ENCODE peak calls at places on chromosomes 12 and 14, in nine cellular contexts. One of them, this sample, is unnamed.

GRCh38 chr12:43208627-43209026 is 343.4 kb downstream of the ADAMTS20 start:
- DNase-seq in MCF 10A: no peak
- DNase-seq in stimulated activated naive B cell treated with anti-CD40 and anti-IgM and Interleukin-4, amounts not matched to agents 10 μg/mL and 1 μg/mL and 100 μg/mL, for 72 hours: no peak
- DNase-seq in NB4: no peak
- DNase-seq in sigmoid colon: no peak
- DNase-seq in AG20443: no peak
- DNase-seq in CD4-positive, CD25-positive, alpha-beta regulatory T cell: no peak
- DNase-seq in CD8-positive, alpha-beta T cell: no peak
- DNase-seq in H54: no peak
- DNase-seq in this sample: peak; percentile 61

GRCh38 chr12:93892431-93893210 is 215.4 kb downstream of the CRADD start:
- DNase-seq in MCF 10A: no peak
- DNase-seq in stimulated activated naive B cell treated with anti-CD40 and anti-IgM and Interleukin-4, amounts not matched to agents 10 μg/mL and 1 μg/mL and 100 μg/mL, for 72 hours: no peak
- DNase-seq in NB4: no peak
- DNase-seq in sigmoid colon: no peak
- DNase-seq in AG20443: no peak
- DNase-seq in CD4-positive, CD25-positive, alpha-beta regulatory T cell: no peak
- DNase-seq in CD8-positive, alpha-beta T cell: no peak
- DNase-seq in H54: no peak
- DNase-seq in this sample: no peak

GRCh38 chr14:74015965-74016364 is 3.1 kb downstream of the ENTPD5 start:
- DNase-seq in MCF 10A: no peak
- DNase-seq in stimulated activated naive B cell treated with anti-CD40 and anti-IgM and Interleukin-4, amounts not matched to agents 10 μg/mL and 1 μg/mL and 100 μg/mL, for 72 hours: no peak
- DNase-seq in NB4: no peak
- DNase-seq in sigmoid colon: no peak
- DNase-seq in AG20443: no peak
- DNase-seq in CD4-positive, CD25-positive, alpha-beta regulatory T cell: no peak
- DNase-seq in CD8-positive, alpha-beta T cell: no peak
- DNase-seq in H54: no peak
- DNase-seq in this sample: no peak

GRCh38 chr12:115437061-115437567 is 753.1 kb upstream of the TBX3 start:
- DNase-seq in MCF 10A: no peak
- DNase-seq in stimulated activated naive B cell treated with anti-CD40 and anti-IgM and Interleukin-4, amounts not matched to agents 10 μg/mL and 1 μg/mL and 100 μg/mL, for 72 hours: no peak
- DNase-seq in NB4: no peak
- DNase-seq in sigmoid colon: no peak
- DNase-seq in AG20443: no peak
- DNase-seq in CD4-positive, CD25-positive, alpha-beta regulatory T cell: no peak
- DNase-seq in CD8-positive, alpha-beta T cell: no peak
- DNase-seq in H54: no peak
- DNase-seq in this sample: no peak

GRCh38 chr14:99634443-99634842 is 10.5 kb upstream of the HHIPL1 start:
- DNase-seq in MCF 10A: no peak
- DNase-seq in stimulated activated naive B cell treated with anti-CD40 and anti-IgM and Interleukin-4, amounts not matched to agents 10 μg/mL and 1 μg/mL and 100 μg/mL, for 72 hours: no peak
- DNase-seq in NB4: no peak
- DNase-seq in sigmoid colon: no peak
- DNase-seq in AG20443: no peak
- DNase-seq in CD4-positive, CD25-positive, alpha-beta regulatory T cell: no peak
- DNase-seq in CD8-positive, alpha-beta T cell: no peak
- DNase-seq in H54: no peak
- DNase-seq in this sample: no peak

GRCh38 chr14:39890026-39890425 is 457.8 kb upstream of the FBXO33 start:
- DNase-seq in MCF 10A: no peak
- DNase-seq in stimulated activated naive B cell treated with anti-CD40 and anti-IgM and Interleukin-4, amounts not matched to agents 10 μg/mL and 1 μg/mL and 100 μg/mL, for 72 hours: no peak
- DNase-seq in NB4: no peak
- DNase-seq in sigmoid colon: no peak
- DNase-seq in AG20443: no peak
- DNase-seq in CD4-positive, CD25-positive, alpha-beta regulatory T cell: no peak
- DNase-seq in CD8-positive, alpha-beta T cell: no peak
- DNase-seq in H54: no peak
- DNase-seq in this sample: no peak

GRCh38 chr12:77049767-77050353 is 15.5 kb downstream of the E2F7 start:
- DNase-seq in MCF 10A: peak; percentile 78
- DNase-seq in stimulated activated naive B cell treated with anti-CD40 and anti-IgM and Interleukin-4, amounts not matched to agents 10 μg/mL and 1 μg/mL and 100 μg/mL, for 72 hours: no peak
- DNase-seq in NB4: peak; percentile 67
- DNase-seq in sigmoid colon: no peak
- DNase-seq in AG20443: peak; percentile 58
- DNase-seq in CD4-positive, CD25-positive, alpha-beta regulatory T cell: no peak
- DNase-seq in CD8-positive, alpha-beta T cell: no peak
- DNase-seq in H54: no peak
- DNase-seq in this sample: peak; percentile 23

GRCh38 chr14:61547186-61548121 is 147.9 kb upstream of the HIF1A start:
- DNase-seq in MCF 10A: peak; percentile 86
- DNase-seq in stimulated activated naive B cell treated with anti-CD40 and anti-IgM and Interleukin-4, amounts not matched to agents 10 μg/mL and 1 μg/mL and 100 μg/mL, for 72 hours: no peak
- DNase-seq in NB4: no peak
- DNase-seq in sigmoid colon: no peak
- DNase-seq in AG20443: peak; percentile 87
- DNase-seq in CD4-positive, CD25-positive, alpha-beta regulatory T cell: no peak
- DNase-seq in CD8-positive, alpha-beta T cell: no peak
- DNase-seq in H54: peak; percentile 52
- DNase-seq in this sample: no peak

GRCh38 chr12:24759155-24759554 is 189.7 kb downstream of the BCAT1 start:
- DNase-seq in MCF 10A: peak; percentile 42
- DNase-seq in stimulated activated naive B cell treated with anti-CD40 and anti-IgM and Interleukin-4, amounts not matched to agents 10 μg/mL and 1 μg/mL and 100 μg/mL, for 72 hours: no peak
- DNase-seq in NB4: peak; percentile 80
- DNase-seq in sigmoid colon: no peak
- DNase-seq in AG20443: no peak
- DNase-seq in CD4-positive, CD25-positive, alpha-beta regulatory T cell: no peak
- DNase-seq in CD8-positive, alpha-beta T cell: no peak
- DNase-seq in H54: no peak
- DNase-seq in this sample: no peak

GRCh38 chr12:131091976-131092691 is 138.4 kb downstream of the ADGRD1 start:
- DNase-seq in MCF 10A: no peak
- DNase-seq in stimulated activated naive B cell treated with anti-CD40 and anti-IgM and Interleukin-4, amounts not matched to agents 10 μg/mL and 1 μg/mL and 100 μg/mL, for 72 hours: no peak
- DNase-seq in NB4: no peak
- DNase-seq in sigmoid colon: peak; percentile 62
- DNase-seq in AG20443: no peak
- DNase-seq in CD4-positive, CD25-positive, alpha-beta regulatory T cell: no peak
- DNase-seq in CD8-positive, alpha-beta T cell: no peak
- DNase-seq in H54: no peak
- DNase-seq in this sample: no peak

GRCh38 chr14:69316449-69317391 is 56.8 kb downstream of the GALNT16 start:
- DNase-seq in MCF 10A: peak; percentile 60
- DNase-seq in stimulated activated naive B cell treated with anti-CD40 and anti-IgM and Interleukin-4, amounts not matched to agents 10 μg/mL and 1 μg/mL and 100 μg/mL, for 72 hours: no peak
- DNase-seq in NB4: no peak
- DNase-seq in sigmoid colon: peak; percentile 90
- DNase-seq in AG20443: peak; percentile 99
- DNase-seq in CD4-positive, CD25-positive, alpha-beta regulatory T cell: no peak
- DNase-seq in CD8-positive, alpha-beta T cell: no peak
- DNase-seq in H54: peak; percentile 92
- DNase-seq in this sample: peak; percentile 95

GRCh38 chr12:90027889-90028570 is 319.4 kb upstream of the ATP2B1 start:
- DNase-seq in MCF 10A: no peak
- DNase-seq in stimulated activated naive B cell treated with anti-CD40 and anti-IgM and Interleukin-4, amounts not matched to agents 10 μg/mL and 1 μg/mL and 100 μg/mL, for 72 hours: no peak
- DNase-seq in NB4: no peak
- DNase-seq in sigmoid colon: no peak
- DNase-seq in AG20443: no peak
- DNase-seq in CD4-positive, CD25-positive, alpha-beta regulatory T cell: no peak
- DNase-seq in CD8-positive, alpha-beta T cell: no peak
- DNase-seq in H54: no peak
- DNase-seq in this sample: no peak

GRCh38 chr14:22994762-22995275 is 12.5 kb upstream of the AJUBA start:
- DNase-seq in MCF 10A: peak; percentile 84
- DNase-seq in stimulated activated naive B cell treated with anti-CD40 and anti-IgM and Interleukin-4, amounts not matched to agents 10 μg/mL and 1 μg/mL and 100 μg/mL, for 72 hours: no peak
- DNase-seq in NB4: peak; percentile 68
- DNase-seq in sigmoid colon: peak; percentile 67
- DNase-seq in AG20443: peak; percentile 51
- DNase-seq in CD4-positive, CD25-positive, alpha-beta regulatory T cell: no peak
- DNase-seq in CD8-positive, alpha-beta T cell: peak; percentile 31
- DNase-seq in H54: no peak
- DNase-seq in this sample: no peak

GRCh38 chr12:120397827-120398563 is 29.0 kb upstream of the MSI1 start:
- DNase-seq in MCF 10A: no peak
- DNase-seq in stimulated activated naive B cell treated with anti-CD40 and anti-IgM and Interleukin-4, amounts not matched to agents 10 μg/mL and 1 μg/mL and 100 μg/mL, for 72 hours: no peak
- DNase-seq in NB4: no peak
- DNase-seq in sigmoid colon: no peak
- DNase-seq in AG20443: no peak
- DNase-seq in CD4-positive, CD25-positive, alpha-beta regulatory T cell: no peak
- DNase-seq in CD8-positive, alpha-beta T cell: no peak
- DNase-seq in H54: no peak
- DNase-seq in this sample: no peak

GRCh38 chr12:57370696-57371095 is 60.1 kb downstream of the R3HDM2 start:
- DNase-seq in MCF 10A: no peak
- DNase-seq in stimulated activated naive B cell treated with anti-CD40 and anti-IgM and Interleukin-4, amounts not matched to agents 10 μg/mL and 1 μg/mL and 100 μg/mL, for 72 hours: no peak
- DNase-seq in NB4: no peak
- DNase-seq in sigmoid colon: no peak
- DNase-seq in AG20443: peak; percentile 64
- DNase-seq in CD4-positive, CD25-positive, alpha-beta regulatory T cell: no peak
- DNase-seq in CD8-positive, alpha-beta T cell: no peak
- DNase-seq in H54: no peak
- DNase-seq in this sample: peak; percentile 49

GRCh38 chr12:116346751-116347150 is 69.3 kb upstream of the MED13L start:
- DNase-seq in MCF 10A: peak; percentile 85
- DNase-seq in stimulated activated naive B cell treated with anti-CD40 and anti-IgM and Interleukin-4, amounts not matched to agents 10 μg/mL and 1 μg/mL and 100 μg/mL, for 72 hours: no peak
- DNase-seq in NB4: no peak
- DNase-seq in sigmoid colon: no peak
- DNase-seq in AG20443: peak; percentile 87
- DNase-seq in CD4-positive, CD25-positive, alpha-beta regulatory T cell: no peak
- DNase-seq in CD8-positive, alpha-beta T cell: no peak
- DNase-seq in H54: peak; percentile 56
- DNase-seq in this sample: peak; percentile 64

GRCh38 chr12:12671850-12672660 is 23.9 kb downstream of the GPR19 start:
- DNase-seq in MCF 10A: peak; percentile 27
- DNase-seq in stimulated activated naive B cell treated with anti-CD40 and anti-IgM and Interleukin-4, amounts not matched to agents 10 μg/mL and 1 μg/mL and 100 μg/mL, for 72 hours: no peak
- DNase-seq in NB4: no peak
- DNase-seq in sigmoid colon: no peak
- DNase-seq in AG20443: peak; percentile 23
- DNase-seq in CD4-positive, CD25-positive, alpha-beta regulatory T cell: no peak
- DNase-seq in CD8-positive, alpha-beta T cell: no peak
- DNase-seq in H54: no peak
- DNase-seq in this sample: no peak

GRCh38 chr12:15801770-15802393 is 12.7 kb upstream of the EPS8 start:
- DNase-seq in MCF 10A: peak; percentile 83
- DNase-seq in stimulated activated naive B cell treated with anti-CD40 and anti-IgM and Interleukin-4, amounts not matched to agents 10 μg/mL and 1 μg/mL and 100 μg/mL, for 72 hours: no peak
- DNase-seq in NB4: no peak
- DNase-seq in sigmoid colon: no peak
- DNase-seq in AG20443: no peak
- DNase-seq in CD4-positive, CD25-positive, alpha-beta regulatory T cell: no peak
- DNase-seq in CD8-positive, alpha-beta T cell: no peak
- DNase-seq in H54: no peak
- DNase-seq in this sample: no peak

GRCh38 chr12:47721431-47721973 is 3.8 kb downstream of the ENDOU start:
- DNase-seq in MCF 10A: no peak
- DNase-seq in stimulated activated naive B cell treated with anti-CD40 and anti-IgM and Interleukin-4, amounts not matched to agents 10 μg/mL and 1 μg/mL and 100 μg/mL, for 72 hours: no peak
- DNase-seq in NB4: peak; percentile 83
- DNase-seq in sigmoid colon: no peak
- DNase-seq in AG20443: no peak
- DNase-seq in CD4-positive, CD25-positive, alpha-beta regulatory T cell: no peak
- DNase-seq in CD8-positive, alpha-beta T cell: peak; percentile 36
- DNase-seq in H54: no peak
- DNase-seq in this sample: no peak

GRCh38 chr12:13654456-13654855 is 326.9 kb downstream of the GRIN2B start:
- DNase-seq in MCF 10A: no peak
- DNase-seq in stimulated activated naive B cell treated with anti-CD40 and anti-IgM and Interleukin-4, amounts not matched to agents 10 μg/mL and 1 μg/mL and 100 μg/mL, for 72 hours: no peak
- DNase-seq in NB4: no peak
- DNase-seq in sigmoid colon: no peak
- DNase-seq in AG20443: no peak
- DNase-seq in CD4-positive, CD25-positive, alpha-beta regulatory T cell: no peak
- DNase-seq in CD8-positive, alpha-beta T cell: no peak
- DNase-seq in H54: no peak
- DNase-seq in this sample: no peak